ENCODE peak calls at places on chromosomes 4 and X, in nine cellular contexts. I is AG04450, O is NB4, R is cardiac muscle cell, J is Peyer's patch, Z is heart left ventricle, H is vagina, K is thyroid gland, V is fibroblast of lung. D is an unnamed sample.

GRCh38 chrX:16843208-16843909 is 26.8 kb downstream of the RBBP7 start:
- DNase-seq in O (no peak), R (no peak), J (no peak), V (no peak), H (no peak), K (no peak), Z (no peak), I (no peak), D (no peak)

GRCh38 chrX:70508296-70508911 is 63.8 kb downstream of the DLG3 start:
- DNase-seq in O (no peak), Z (no peak), I (no peak), H (no peak), J (no peak), K (peak), V (no peak), R (no peak), D (no peak)

GRCh38 chr4:147110968-147111367 is 165.3 kb upstream of the TTC29 start:
- DNase-seq in R (no peak), H (no peak), K (no peak), O (no peak), I (no peak), J (no peak), V (peak), Z (no peak), D (no peak)

GRCh38 chrX:48908600-48908999 is 2.8 kb downstream of the SLC35A2 start:
- DNase-seq in Z (no peak), I (no peak), R (no peak), H (no peak), K (no peak), J (no peak), O (no peak), V (no peak), D (no peak)

GRCh38 chrX:119688856-119689455 is 4.0 kb downstream of the SEPTIN6 start:
- DNase-seq in V (no peak), Z (no peak), R (no peak), O (no peak), H (no peak), J (no peak), K (no peak), I (no peak), D (no peak)

GRCh38 chrX:12563121-12563520 is 228.1 kb upstream of the PRPS2 start:
- DNase-seq in J (no peak), R (no peak), I (peak), H (no peak), Z (no peak), O (no peak), K (no peak), V (peak), D (no peak)

GRCh38 chr4:144494280-144494679 is 151.7 kb upstream of the HHIP start:
- DNase-seq in R (no peak), I (no peak), V (no peak), O (no peak), H (no peak), J (no peak), K (no peak), Z (no peak), D (no peak)

GRCh38 chr4:123244233-123244632 is 152.4 kb upstream of the SPRY1 start:
- DNase-seq in O (peak), I (no peak), Z (peak), J (no peak), R (no peak), K (peak), V (peak), H (no peak), D (no peak)

GRCh38 chr4:73704314-73705055 is 35.9 kb upstream of the CXCL8 start:
- DNase-seq in R (no peak), K (peak), Z (peak), O (peak), J (no peak), I (peak), H (no peak), V (peak), D (peak)

GRCh38 chr4:25585901-25586523 is 69.6 kb upstream of the SLC34A2 start:
- DNase-seq in H (no peak), V (no peak), I (no peak), R (no peak), J (no peak), O (no peak), Z (no peak), K (no peak), D (no peak)

GRCh38 chr4:182748949-182749348 is 168.2 kb downstream of the DCTD start:
- DNase-seq in I (no peak), Z (no peak), H (no peak), V (no peak), J (no peak), O (no peak), R (no peak), K (no peak), D (no peak)
- H3K4me3 ChIP-seq in I (no peak), Z (no peak), H (no peak), V (no peak), J (no peak), O (no peak), R (no peak), K (no peak), D (no peak)

DNA sequence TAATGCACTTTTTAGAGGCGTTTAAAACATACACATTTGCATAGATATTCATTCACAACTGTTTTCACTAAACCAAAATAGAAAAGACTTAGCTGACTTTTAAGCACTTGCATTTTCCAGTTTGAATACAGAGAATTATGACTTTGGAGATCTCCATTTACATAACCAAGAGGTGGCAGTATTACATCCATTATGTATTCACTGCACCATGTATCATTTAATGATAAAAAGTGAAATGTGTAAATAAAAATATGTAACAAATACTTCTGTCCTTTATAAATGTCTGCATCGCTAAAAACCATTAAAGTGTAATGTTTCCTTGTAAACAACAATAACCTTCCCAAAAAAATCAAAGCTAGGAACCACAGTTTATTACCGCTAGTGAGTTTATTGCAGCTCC is 413.2 kb downstream of the FGF13 start:
- DNase-seq in V (no peak), H (no peak), K (no peak), J (no peak), R (no peak), I (no peak), Z (no peak), O (no peak), D (no peak)
- TF ChIP-seq CTCF in V (no peak), H (no peak), K (no peak), J (no peak), R (no peak), I (no peak), Z (peak), O (no peak), D (no peak)

GRCh38 chr4:183636923-183637322 is 22.1 kb downstream of the RWDD4 start:
- DNase-seq in I (no peak), O (no peak), R (no peak), V (peak), H (no peak), J (no peak), Z (peak), K (peak), D (no peak)
- H3K4me3 ChIP-seq in I (no peak), O (no peak), R (no peak), V (no peak), H (no peak), J (peak), Z (peak), K (no peak), D (no peak)

DNA sequence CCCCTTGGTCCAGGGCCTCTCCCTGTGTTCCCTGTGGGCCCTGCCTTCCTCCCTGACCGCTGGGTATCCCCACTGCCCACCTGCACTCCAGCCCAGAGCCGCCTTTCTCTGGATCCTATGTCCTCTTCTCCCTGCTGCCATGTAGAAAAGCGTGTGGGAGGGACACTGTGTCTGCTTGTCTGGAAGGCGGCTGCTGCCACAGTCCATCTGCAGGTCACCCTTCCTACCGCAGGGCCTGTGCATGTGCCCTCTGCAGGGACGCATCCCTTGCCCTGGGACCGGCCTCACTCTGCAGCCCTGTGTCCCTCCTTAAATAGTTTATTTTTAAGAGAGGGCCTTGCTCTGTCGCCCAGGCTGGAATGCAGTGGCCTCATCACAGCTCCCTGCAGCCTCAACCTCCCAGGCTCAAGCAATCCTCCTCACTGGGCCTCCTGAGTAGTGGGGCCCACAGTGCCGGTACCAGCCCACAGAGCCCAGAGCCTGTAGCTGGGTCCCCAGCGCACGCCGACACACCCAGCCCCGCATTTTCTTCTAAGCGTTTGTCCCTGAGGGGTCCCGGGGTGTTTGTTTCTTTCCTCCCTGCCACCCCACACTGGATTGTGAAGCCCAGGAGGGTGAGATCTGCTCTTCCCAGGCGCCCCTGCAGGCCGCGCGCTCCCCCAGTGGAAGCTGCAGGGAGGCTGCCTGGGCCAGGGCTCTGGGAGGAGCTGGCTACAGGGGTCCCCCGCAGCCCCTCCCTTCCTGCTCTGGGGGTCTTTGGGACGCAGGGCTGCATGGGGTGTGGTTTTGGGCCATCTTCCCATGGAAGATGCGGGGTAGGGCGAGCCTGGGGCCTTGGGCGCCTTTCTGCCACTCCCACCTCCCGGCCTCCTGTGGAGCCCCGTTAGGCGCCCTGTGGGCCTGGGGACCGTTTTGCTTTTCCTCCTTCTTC is 12.8 kb upstream of the NAT8L start:
- DNase-seq in V (no peak), I (no peak), H (peak), K (no peak), Z (no peak), R (no peak), O (no peak), J (no peak), D (no peak)
- TF ChIP-seq CTCF in V (no peak), I (peak), H (no peak), K (no peak), Z (no peak), R (peak), O (no peak), J (no peak), D (no peak)

GRCh38 chrX:50812995-50813842 is 775 bp downstream of the SHROOM4 start:
- DNase-seq in R (peak), K (peak), J (peak), V (peak), O (peak), I (no peak), Z (peak), H (no peak), D (no peak)
- H3K4me3 ChIP-seq in R (peak), K (peak), J (peak), V (peak), O (no peak), I (peak), Z (peak), H (peak), D (peak)

GRCh38 chr4:155207534-155208257 is 740 bp upstream of the NPY2R start:
- DNase-seq in O (no peak), I (no peak), K (no peak), J (no peak), Z (no peak), V (no peak), R (peak), H (no peak), D (no peak)
- TF ChIP-seq CTCF in O (no peak), I (no peak), K (no peak), J (no peak), Z (no peak), V (peak), R (peak), H (no peak), D (peak)

DNA sequence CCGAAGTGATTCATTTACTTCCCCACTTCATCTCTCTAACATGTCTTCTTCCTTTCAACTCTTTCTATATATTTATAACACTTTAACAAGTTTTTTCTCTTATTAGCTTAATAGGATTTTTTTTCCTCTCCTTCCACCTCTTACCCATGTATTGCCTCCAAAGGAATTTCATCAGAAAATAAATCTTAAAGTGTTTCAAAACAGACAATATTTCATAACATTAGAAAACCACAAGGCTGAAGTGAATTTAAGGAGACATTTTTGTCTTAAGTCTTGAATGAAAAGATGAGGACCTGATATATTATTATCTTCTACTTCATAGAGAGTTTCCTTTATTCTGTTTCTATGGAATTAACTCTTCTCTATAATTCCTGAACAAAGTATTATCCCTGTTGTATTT is 101.4 kb downstream of the PDGFC start:
- DNase-seq in O (no peak), J (no peak), Z (no peak), K (no peak), R (no peak), H (no peak), I (no peak), V (peak), D (no peak)
- H3K4me3 ChIP-seq in O (no peak), J (no peak), Z (no peak), K (no peak), R (no peak), H (no peak), I (no peak), V (no peak), D (no peak)

DNA sequence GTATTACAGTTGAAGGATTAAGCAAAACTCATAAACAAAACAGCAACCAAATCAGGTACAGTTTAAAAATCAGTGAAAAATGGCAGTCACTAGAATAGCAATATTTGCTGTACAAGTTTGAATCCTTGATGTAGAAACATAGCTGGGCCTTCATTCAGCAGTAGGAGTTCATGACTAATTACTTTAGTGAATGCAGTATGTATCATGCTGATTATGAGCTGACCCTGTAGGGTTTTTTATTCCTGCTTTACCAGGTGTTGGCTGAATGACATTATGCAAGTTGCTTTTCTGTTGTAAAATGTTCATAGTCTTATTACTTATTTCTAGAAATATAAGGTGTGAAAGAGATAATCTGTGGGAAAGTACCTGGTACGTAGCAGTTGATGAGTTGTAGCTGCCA is 179.6 kb downstream of the CCSER1 start:
- DNase-seq in J (no peak), I (no peak), O (no peak), V (no peak), H (no peak), Z (no peak), R (no peak), K (no peak), D (no peak)
- TF ChIP-seq CTCF in J (no peak), I (no peak), O (no peak), V (no peak), H (no peak), Z (no peak), R (no peak), K (no peak), D (no peak)